ENCODE peak calls at places on chromosome 5, in five cellular contexts. E, K, N, B and Q are unnamed samples.

GRCh38 chr5:33362915-33363314 is 77.8 kb upstream of the TARS1 start:
- DNase-seq in K (no peak), N (peak), E (no peak), B (no peak), Q (no peak)

GRCh38 chr5:13809921-13810320 is 134.6 kb downstream of the DNAH5 start:
- DNase-seq in E (no peak), B (no peak), N (no peak), K (no peak), Q (no peak)

GRCh38 chr5:78637468-78637867 is 11.1 kb downstream of the LHFPL2 start:
- DNase-seq in K (no peak), E (no peak), B (no peak), N (no peak), Q (no peak)

GRCh38 chr5:131693894-131694293 is 58.9 kb upstream of the RAPGEF6 start:
- DNase-seq in B (no peak), E (no peak), K (no peak), N (no peak), Q (no peak)

GRCh38 chr5:1047332-1047965 is 38.8 kb downstream of the NKD2 start:
- DNase-seq in E (no peak), K (no peak), N (no peak), B (no peak), Q (no peak)

GRCh38 chr5:32325616-32326015 is 12.9 kb upstream of the MTMR12 start:
- DNase-seq in K (no peak), E (no peak), B (no peak), N (no peak), Q (no peak)

GRCh38 chr5:73655521-73656160 is 29.6 kb downstream of the ARHGEF28 start:
- DNase-seq in N (peak), E (no peak), B (no peak), K (no peak), Q (no peak)

GRCh38 chr5:157912621-157913325 is 53.8 kb upstream of the CLINT1 start:
- DNase-seq in N (no peak), K (peak), E (no peak), B (no peak), Q (no peak)

GRCh38 chr5:115815006-115815692 is 1.3 kb downstream of the CDO1 start:
- DNase-seq in E (no peak), K (no peak), B (no peak), N (no peak), Q (no peak)

GRCh38 chr5:75933489-75933888 is 149.7 kb upstream of the SV2C start:
- DNase-seq in B (no peak), N (no peak), E (no peak), K (no peak), Q (no peak)

GRCh38 chr5:8615142-8615858 is 746.4 kb downstream of the MTRR start:
- DNase-seq in B (no peak), E (no peak), K (no peak), N (no peak), Q (no peak)

GRCh38 chr5:17218353-17219005 is 1.0 kb downstream of the BASP1 start:
- DNase-seq in N (peak), B (no peak), K (no peak), E (no peak), Q (no peak)

GRCh38 chr5:66223637-66224036 is 79.5 kb downstream of the SREK1 start:
- DNase-seq in N (peak), E (no peak), B (no peak), K (no peak), Q (no peak)

GRCh38 chr5:105931782-105932489 is 1738.8 kb downstream of the EFNA5 start:
- DNase-seq in N (no peak), B (no peak), E (no peak), K (no peak), Q (peak)